ENCODE peak calls at places on chromosome 20, in four cellular contexts. One of them, this sample, is unnamed.

GRCh38 chr20:51199920-51200319 is 177.0 kb upstream of the KCNG1 start:
- DNase-seq in HFF-Myc: no peak
- DNase-seq in PC-9: no peak
- DNase-seq in AG10803: no peak
- DNase-seq in this sample: no peak

GRCh38 chr20:24933266-24933908 is 15.7 kb upstream of the CST7 start:
- DNase-seq in HFF-Myc: no peak
- DNase-seq in PC-9: no peak
- DNase-seq in AG10803: no peak
- DNase-seq in this sample: no peak

GRCh38 chr20:3712279-3712873 is at the start of gene SIGLEC1:
- DNase-seq in HFF-Myc: no peak
- DNase-seq in PC-9: no peak
- DNase-seq in AG10803: no peak
- DNase-seq in this sample: no peak

GRCh38 chr20:20373046-20373706 is 5.3 kb downstream of the INSM1 start:
- DNase-seq in HFF-Myc: peak; percentile 15
- DNase-seq in PC-9: no peak
- DNase-seq in AG10803: peak; percentile 85
- DNase-seq in this sample: no peak

GRCh38 chr20:32978009-32978335 is 26.3 kb downstream of the SUN5 start:
- DNase-seq in HFF-Myc: no peak
- DNase-seq in PC-9: no peak
- DNase-seq in AG10803: no peak
- DNase-seq in this sample: no peak

GRCh38 chr20:59010995-59011873 is 4.2 kb upstream of the CTSZ start:
- DNase-seq in HFF-Myc: peak; percentile 81
- DNase-seq in PC-9: peak; percentile 91
- DNase-seq in AG10803: peak; percentile 96
- DNase-seq in this sample: no peak

GRCh38 chr20:62776035-62776691 is 20.1 kb upstream of the MRGBP start:
- DNase-seq in HFF-Myc: no peak
- DNase-seq in PC-9: no peak
- DNase-seq in AG10803: no peak
- DNase-seq in this sample: no peak

GRCh38 chr20:57298457-57298856 is 31.1 kb upstream of the SPO11 start:
- DNase-seq in HFF-Myc: peak; percentile 6
- DNase-seq in PC-9: peak; percentile 67
- DNase-seq in AG10803: no peak
- DNase-seq in this sample: no peak

GRCh38 chr20:1803216-1804128 is 91.7 kb upstream of the SIRPA start:
- DNase-seq in HFF-Myc: no peak
- DNase-seq in PC-9: no peak
- DNase-seq in AG10803: peak; percentile 60
- DNase-seq in this sample: peak; percentile 58

GRCh38 chr20:53735536-53736050 is 142.0 kb upstream of the ZNF217 start:
- DNase-seq in HFF-Myc: no peak
- DNase-seq in PC-9: peak; percentile 98
- DNase-seq in AG10803: peak; percentile 98
- DNase-seq in this sample: no peak

GRCh38 chr20:1469925-1470571 is 3.4 kb upstream of the NSFL1C start:
- DNase-seq in HFF-Myc: peak; percentile 98
- DNase-seq in PC-9: peak; percentile 91
- DNase-seq in AG10803: peak; percentile 99
- DNase-seq in this sample: peak; percentile 64

GRCh38 chr20:8399963-8400362 is 267.9 kb downstream of the PLCB1 start:
- DNase-seq in HFF-Myc: no peak
- DNase-seq in PC-9: no peak
- DNase-seq in AG10803: no peak
- DNase-seq in this sample: no peak

GRCh38 chr20:36604952-36605308 is 649 bp upstream of the RAB5IF start:
- DNase-seq in HFF-Myc: no peak
- DNase-seq in PC-9: peak; percentile 82
- DNase-seq in AG10803: no peak
- DNase-seq in this sample: no peak

GRCh38 chr20:51698252-51698651 is 69.9 kb downstream of the ATP9A start:
- DNase-seq in HFF-Myc: no peak
- DNase-seq in PC-9: no peak
- DNase-seq in AG10803: no peak
- DNase-seq in this sample: no peak

GRCh38 chr20:35491823-35492222 is 36.4 kb downstream of the CEP250 start:
- DNase-seq in HFF-Myc: no peak
- DNase-seq in PC-9: peak; percentile 54
- DNase-seq in AG10803: no peak
- DNase-seq in this sample: no peak

GRCh38 chr20:62922451-62922921 is 3.8 kb downstream of the DIDO1 start:
- DNase-seq in HFF-Myc: no peak
- DNase-seq in PC-9: no peak
- DNase-seq in AG10803: no peak
- DNase-seq in this sample: no peak

GRCh38 chr20:10511507-10512231 is 76.6 kb downstream of the SLX4IP start:
- DNase-seq in HFF-Myc: peak; percentile 95
- DNase-seq in PC-9: peak; percentile 82
- DNase-seq in AG10803: peak; percentile 95
- DNase-seq in this sample: no peak

GRCh38 chr20:57003012-57003411 is 263.4 kb downstream of the BMP7 start:
- DNase-seq in HFF-Myc: no peak
- DNase-seq in PC-9: no peak
- DNase-seq in AG10803: no peak
- DNase-seq in this sample: no peak

GRCh38 chr20:419556-420168 is 11.6 kb downstream of the RBCK1 start:
- DNase-seq in HFF-Myc: no peak
- DNase-seq in PC-9: no peak
- DNase-seq in AG10803: no peak
- DNase-seq in this sample: no peak

GRCh38 chr20:50806126-50806768 is 11.4 kb downstream of the BCAS4 start:
- DNase-seq in HFF-Myc: no peak
- DNase-seq in PC-9: no peak
- DNase-seq in AG10803: no peak
- DNase-seq in this sample: no peak

GRCh38 chr20:4488407-4489339 is 233.0 kb upstream of the PRND start:
- DNase-seq in HFF-Myc: no peak
- DNase-seq in PC-9: no peak
- DNase-seq in AG10803: peak; percentile 68
- DNase-seq in this sample: no peak

GRCh38 chr20:297098-297924 is at the start of gene ZCCHC3:
- DNase-seq in HFF-Myc: peak; percentile 61
- DNase-seq in PC-9: peak; percentile 86
- DNase-seq in AG10803: peak; percentile 94
- DNase-seq in this sample: peak; percentile 71

GRCh38 chr20:64032706-64033624 is 3.0 kb upstream of the C20orf204 start:
- DNase-seq in HFF-Myc: no peak
- DNase-seq in PC-9: no peak
- DNase-seq in AG10803: no peak
- DNase-seq in this sample: no peak

GRCh38 chr20:49868964-49869363 is 46.4 kb downstream of the SPATA2 start:
- DNase-seq in HFF-Myc: no peak
- DNase-seq in PC-9: no peak
- DNase-seq in AG10803: no peak
- DNase-seq in this sample: no peak

GRCh38 chr20:51019598-51020592 is 3.0 kb downstream of the KCNG1 start:
- DNase-seq in HFF-Myc: no peak
- DNase-seq in PC-9: no peak
- DNase-seq in AG10803: no peak
- DNase-seq in this sample: no peak

GRCh38 chr20:62542862-62543261 is 67.1 kb upstream of the GATA5 start:
- DNase-seq in HFF-Myc: no peak
- DNase-seq in PC-9: no peak
- DNase-seq in AG10803: no peak
- DNase-seq in this sample: no peak

GRCh38 chr20:9200620-9201019 is 131.7 kb downstream of the PLCB4 start:
- DNase-seq in HFF-Myc: no peak
- DNase-seq in PC-9: peak; percentile 74
- DNase-seq in AG10803: peak; percentile 80
- DNase-seq in this sample: no peak

GRCh38 chr20:10263385-10264165 is 44.9 kb downstream of the SNAP25 start:
- DNase-seq in HFF-Myc: no peak
- DNase-seq in PC-9: no peak
- DNase-seq in AG10803: peak; percentile 23
- DNase-seq in this sample: no peak

GRCh38 chr20:29079769-29080690 is 2177.4 kb upstream of the DEFB115 start:
- DNase-seq in HFF-Myc: no peak
- DNase-seq in PC-9: peak; percentile 76
- DNase-seq in AG10803: peak; percentile 34
- DNase-seq in this sample: no peak

GRCh38 chr20:41277049-41277448 is 40.5 kb downstream of the ZHX3 start:
- DNase-seq in HFF-Myc: no peak
- DNase-seq in PC-9: no peak
- DNase-seq in AG10803: no peak
- DNase-seq in this sample: no peak

GRCh38 chr20:41256516-41256915 is 61.0 kb downstream of the ZHX3 start:
- DNase-seq in HFF-Myc: no peak
- DNase-seq in PC-9: no peak
- DNase-seq in AG10803: no peak
- DNase-seq in this sample: no peak

GRCh38 chr20:2700913-2701620 is 8.5 kb downstream of the EBF4 start:
- DNase-seq in HFF-Myc: no peak
- DNase-seq in PC-9: no peak
- DNase-seq in AG10803: no peak
- DNase-seq in this sample: no peak

GRCh38 chr20:36391456-36391855 is 85.3 kb downstream of the DLGAP4 start:
- DNase-seq in HFF-Myc: no peak
- DNase-seq in PC-9: no peak
- DNase-seq in AG10803: no peak
- DNase-seq in this sample: no peak

GRCh38 chr20:62470459-62470858 is 5.3 kb downstream of the GATA5 start:
- DNase-seq in HFF-Myc: no peak
- DNase-seq in PC-9: no peak
- DNase-seq in AG10803: no peak
- DNase-seq in this sample: no peak

GRCh38 chr20:46689082-46689753 is at the start of gene TP53RK:
- DNase-seq in HFF-Myc: peak; percentile 100
- DNase-seq in PC-9: peak; percentile 100
- DNase-seq in AG10803: peak; percentile 100
- DNase-seq in this sample: peak; percentile 95
- TF ChIP-seq CTCF in HFF-Myc: no peak
- TF ChIP-seq CTCF in PC-9: peak; percentile 28
- TF ChIP-seq CTCF in AG10803: peak; percentile 20
- TF ChIP-seq CTCF in this sample: peak; percentile 49

DNA sequence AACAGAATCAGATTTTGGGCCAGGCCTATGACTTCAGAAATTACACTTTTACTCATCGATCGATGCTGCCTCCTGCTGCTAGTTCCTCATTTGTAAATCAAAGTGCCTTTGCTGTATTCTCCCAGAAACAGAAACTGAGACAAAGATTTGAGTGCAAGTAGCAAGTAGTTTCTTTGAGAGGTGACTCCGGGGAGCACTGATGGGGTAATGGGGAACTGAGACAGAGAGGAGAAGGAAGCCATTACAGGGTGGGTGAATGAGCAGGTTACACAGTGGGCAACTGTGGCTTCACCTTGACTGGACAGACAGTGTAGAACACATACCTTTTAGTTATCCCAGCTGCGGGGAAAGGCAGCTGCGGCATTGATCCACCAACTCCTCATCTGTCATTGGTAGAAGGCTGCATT is 9.7 kb upstream of the CD40 start:
- DNase-seq in HFF-Myc: no peak
- DNase-seq in PC-9: no peak
- DNase-seq in AG10803: no peak
- DNase-seq in this sample: no peak
- TF ChIP-seq CTCF in HFF-Myc: no peak
- TF ChIP-seq CTCF in PC-9: no peak
- TF ChIP-seq CTCF in AG10803: no peak
- TF ChIP-seq CTCF in this sample: no peak

GRCh38 chr20:13995086-13995665 is at the start of gene MACROD2:
- DNase-seq in HFF-Myc: peak; percentile 40
- DNase-seq in PC-9: peak; percentile 91
- DNase-seq in AG10803: peak; percentile 92
- DNase-seq in this sample: peak; percentile 92
- TF ChIP-seq CTCF in HFF-Myc: no peak
- TF ChIP-seq CTCF in PC-9: no peak
- TF ChIP-seq CTCF in AG10803: peak; percentile 14
- TF ChIP-seq CTCF in this sample: peak; percentile 18

DNA sequence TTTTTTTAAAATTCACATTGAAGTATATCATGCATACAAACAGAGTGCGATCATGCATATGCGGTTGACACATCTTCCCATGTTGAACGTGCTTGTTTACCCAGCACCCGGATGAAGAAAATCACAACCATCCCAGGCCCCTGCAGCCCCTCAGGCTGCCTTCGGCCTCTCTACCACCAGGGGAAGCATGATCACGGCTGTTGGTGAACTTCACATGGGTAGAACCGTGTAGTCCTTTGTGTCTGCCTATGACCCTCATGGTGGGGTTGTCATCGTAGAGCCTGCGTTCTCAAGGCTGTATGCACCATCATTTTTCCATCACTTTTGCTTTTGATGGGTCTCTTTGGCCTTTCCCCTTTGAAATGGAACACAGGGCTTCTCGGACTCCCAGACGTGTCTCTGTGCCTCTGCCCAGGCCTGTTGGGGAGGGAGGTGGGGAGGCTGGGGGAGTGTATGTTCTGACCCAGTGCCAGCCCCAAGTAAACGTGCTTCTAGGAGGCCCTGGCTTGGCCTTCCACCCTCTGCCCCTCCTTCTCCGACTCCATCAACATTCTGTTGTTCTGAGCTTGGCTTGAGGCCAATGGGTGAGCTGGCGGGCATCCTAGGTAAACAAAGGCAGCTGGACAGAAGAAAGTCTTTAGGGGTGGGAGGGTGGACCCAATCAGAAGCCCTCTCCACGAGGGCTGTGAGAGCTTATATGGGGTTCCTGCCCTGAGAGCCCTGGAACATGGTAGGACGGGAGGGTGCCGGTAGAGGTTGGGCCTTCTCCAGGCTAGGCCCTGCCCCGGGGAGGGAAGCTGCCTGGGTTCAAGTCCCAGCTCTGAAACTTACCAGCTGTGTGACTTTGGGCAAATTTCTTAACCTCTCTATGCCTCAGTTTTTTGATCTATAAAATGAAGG is 39.7 kb downstream of the TGM2 start:
- DNase-seq in HFF-Myc: no peak
- DNase-seq in PC-9: peak; percentile 68
- DNase-seq in AG10803: no peak
- DNase-seq in this sample: no peak
- TF ChIP-seq CTCF in HFF-Myc: peak; percentile 17
- TF ChIP-seq CTCF in PC-9: no peak
- TF ChIP-seq CTCF in AG10803: no peak
- TF ChIP-seq CTCF in this sample: no peak

This sample was measured in neural crest cell.